ENCODE peak calls at places on chromosomes 2 and 18, in eight cellular contexts. One of them, this sample, is unnamed.

GRCh38 chr18:57784034-57784815 is 18.9 kb downstream of the ATP8B1 start:
- DNase-seq in heart right ventricle: no peak
- DNase-seq in adrenal gland: no peak
- DNase-seq in Panc1: no peak
- DNase-seq in ovary: no peak
- DNase-seq in CD8-positive, alpha-beta memory T cell: no peak
- DNase-seq in PC-3: peak
- DNase-seq in psoas muscle: no peak
- DNase-seq in this sample: no peak

GRCh38 chr2:223494496-223494895 is 107.7 kb downstream of the SCG2 start:
- DNase-seq in PC-3: no peak
- DNase-seq in psoas muscle: no peak
- DNase-seq in Panc1: no peak
- DNase-seq in CD8-positive, alpha-beta memory T cell: no peak
- DNase-seq in adrenal gland: no peak
- DNase-seq in heart right ventricle: no peak
- DNase-seq in ovary: no peak
- DNase-seq in this sample: no peak

GRCh38 chr2:201798252-201798918 is 8.0 kb upstream of the CDK15 start:
- DNase-seq in PC-3: peak
- DNase-seq in Panc1: peak
- DNase-seq in heart right ventricle: no peak
- DNase-seq in adrenal gland: no peak
- DNase-seq in ovary: no peak
- DNase-seq in CD8-positive, alpha-beta memory T cell: no peak
- DNase-seq in psoas muscle: no peak
- DNase-seq in this sample: no peak

GRCh38 chr2:208392300-208392699 is 14.3 kb upstream of the PTH2R start:
- DNase-seq in psoas muscle: no peak
- DNase-seq in Panc1: no peak
- DNase-seq in heart right ventricle: no peak
- DNase-seq in CD8-positive, alpha-beta memory T cell: no peak
- DNase-seq in ovary: no peak
- DNase-seq in adrenal gland: no peak
- DNase-seq in PC-3: peak
- DNase-seq in this sample: no peak

GRCh38 chr2:55168221-55169154 is 63.6 kb downstream of the CLHC1 start:
- DNase-seq in Panc1: no peak
- DNase-seq in CD8-positive, alpha-beta memory T cell: peak
- DNase-seq in heart right ventricle: no peak
- DNase-seq in adrenal gland: peak
- DNase-seq in psoas muscle: no peak
- DNase-seq in ovary: peak
- DNase-seq in PC-3: peak
- DNase-seq in this sample: peak

GRCh38 chr2:134375935-134376334 is 122.1 kb downstream of the MGAT5 start:
- DNase-seq in CD8-positive, alpha-beta memory T cell: no peak
- DNase-seq in heart right ventricle: no peak
- DNase-seq in PC-3: peak
- DNase-seq in psoas muscle: no peak
- DNase-seq in ovary: peak
- DNase-seq in Panc1: no peak
- DNase-seq in adrenal gland: no peak
- DNase-seq in this sample: peak

GRCh38 chr2:138601438-138602165 is 100.0 kb downstream of the SPOPL start:
- DNase-seq in PC-3: peak
- DNase-seq in heart right ventricle: no peak
- DNase-seq in psoas muscle: no peak
- DNase-seq in CD8-positive, alpha-beta memory T cell: no peak
- DNase-seq in adrenal gland: no peak
- DNase-seq in ovary: no peak
- DNase-seq in Panc1: no peak
- DNase-seq in this sample: no peak

GRCh38 chr2:152875832-152876669 is 157.6 kb downstream of the ARL6IP6 start:
- DNase-seq in CD8-positive, alpha-beta memory T cell: no peak
- DNase-seq in heart right ventricle: no peak
- DNase-seq in PC-3: no peak
- DNase-seq in adrenal gland: no peak
- DNase-seq in psoas muscle: no peak
- DNase-seq in Panc1: no peak
- DNase-seq in ovary: no peak
- DNase-seq in this sample: no peak

GRCh38 chr2:101657787-101658186 is 39.7 kb upstream of the MAP4K4 start:
- DNase-seq in heart right ventricle: no peak
- DNase-seq in adrenal gland: no peak
- DNase-seq in psoas muscle: no peak
- DNase-seq in Panc1: no peak
- DNase-seq in PC-3: no peak
- DNase-seq in ovary: no peak
- DNase-seq in CD8-positive, alpha-beta memory T cell: no peak
- DNase-seq in this sample: peak

GRCh38 chr2:147490612-147491261 is 354.1 kb upstream of the ACVR2A start:
- DNase-seq in Panc1: no peak
- DNase-seq in CD8-positive, alpha-beta memory T cell: peak
- DNase-seq in PC-3: no peak
- DNase-seq in heart right ventricle: no peak
- DNase-seq in adrenal gland: no peak
- DNase-seq in ovary: no peak
- DNase-seq in psoas muscle: no peak
- DNase-seq in this sample: peak

GRCh38 chr2:61090386-61090921 is 24.8 kb downstream of the SANBR start:
- DNase-seq in PC-3: no peak
- DNase-seq in heart right ventricle: no peak
- DNase-seq in ovary: no peak
- DNase-seq in Panc1: no peak
- DNase-seq in CD8-positive, alpha-beta memory T cell: no peak
- DNase-seq in adrenal gland: no peak
- DNase-seq in psoas muscle: no peak
- DNase-seq in this sample: peak

GRCh38 chr18:48790869-48791635 is 159.7 kb downstream of the SMAD7 start:
- DNase-seq in adrenal gland: no peak
- DNase-seq in Panc1: no peak
- DNase-seq in CD8-positive, alpha-beta memory T cell: no peak
- DNase-seq in ovary: no peak
- DNase-seq in psoas muscle: peak
- DNase-seq in PC-3: no peak
- DNase-seq in heart right ventricle: no peak
- DNase-seq in this sample: no peak

GRCh38 chr18:63099848-63100625 is 219.5 kb downstream of the BCL2 start:
- DNase-seq in Panc1: no peak
- DNase-seq in PC-3: no peak
- DNase-seq in psoas muscle: peak
- DNase-seq in adrenal gland: no peak
- DNase-seq in heart right ventricle: peak
- DNase-seq in CD8-positive, alpha-beta memory T cell: no peak
- DNase-seq in ovary: no peak
- DNase-seq in this sample: peak

GRCh38 chr2:146665801-146666200 is 1179.0 kb upstream of the ACVR2A start:
- DNase-seq in psoas muscle: no peak
- DNase-seq in heart right ventricle: no peak
- DNase-seq in Panc1: no peak
- DNase-seq in CD8-positive, alpha-beta memory T cell: no peak
- DNase-seq in ovary: no peak
- DNase-seq in adrenal gland: no peak
- DNase-seq in PC-3: no peak
- DNase-seq in this sample: no peak

GRCh38 chr18:74689251-74689650 is 91.6 kb downstream of the ZNF407 start:
- DNase-seq in CD8-positive, alpha-beta memory T cell: no peak
- DNase-seq in adrenal gland: no peak
- DNase-seq in heart right ventricle: no peak
- DNase-seq in psoas muscle: no peak
- DNase-seq in Panc1: no peak
- DNase-seq in PC-3: no peak
- DNase-seq in ovary: no peak
- DNase-seq in this sample: no peak

GRCh38 chr2:26002617-26003310 is 20.5 kb upstream of the KIF3C start:
- DNase-seq in PC-3: no peak
- DNase-seq in CD8-positive, alpha-beta memory T cell: no peak
- DNase-seq in adrenal gland: peak
- DNase-seq in psoas muscle: no peak
- DNase-seq in ovary: no peak
- DNase-seq in heart right ventricle: no peak
- DNase-seq in Panc1: no peak
- DNase-seq in this sample: no peak

GRCh38 chr2:11872247-11872947 is 126.0 kb downstream of the LPIN1 start:
- DNase-seq in psoas muscle: no peak
- DNase-seq in ovary: no peak
- DNase-seq in CD8-positive, alpha-beta memory T cell: no peak
- DNase-seq in PC-3: no peak
- DNase-seq in Panc1: no peak
- DNase-seq in heart right ventricle: no peak
- DNase-seq in adrenal gland: no peak
- DNase-seq in this sample: no peak

GRCh38 chr2:25310965-25311865 is 30.5 kb downstream of the DNMT3A start:
- DNase-seq in heart right ventricle: peak
- DNase-seq in ovary: no peak
- DNase-seq in adrenal gland: no peak
- DNase-seq in Panc1: no peak
- DNase-seq in PC-3: peak
- DNase-seq in CD8-positive, alpha-beta memory T cell: no peak
- DNase-seq in psoas muscle: no peak
- DNase-seq in this sample: peak

GRCh38 chr2:236507393-236508085 is 62.1 kb upstream of the ACKR3 start:
- DNase-seq in CD8-positive, alpha-beta memory T cell: peak
- DNase-seq in psoas muscle: peak
- DNase-seq in adrenal gland: peak
- DNase-seq in Panc1: no peak
- DNase-seq in heart right ventricle: peak
- DNase-seq in PC-3: no peak
- DNase-seq in ovary: peak
- DNase-seq in this sample: peak

GRCh38 chr2:216679658-216680024 is 15.7 kb downstream of the IGFBP5 start:
- DNase-seq in heart right ventricle: peak
- DNase-seq in CD8-positive, alpha-beta memory T cell: no peak
- DNase-seq in Panc1: no peak
- DNase-seq in ovary: no peak
- DNase-seq in PC-3: no peak
- DNase-seq in psoas muscle: peak
- DNase-seq in adrenal gland: no peak
- DNase-seq in this sample: no peak

GRCh38 chr2:230660294-230661060 is 52.2 kb upstream of the CAB39 start:
- DNase-seq in psoas muscle: peak
- DNase-seq in heart right ventricle: peak
- DNase-seq in Panc1: no peak
- DNase-seq in adrenal gland: peak
- DNase-seq in PC-3: no peak
- DNase-seq in CD8-positive, alpha-beta memory T cell: peak
- DNase-seq in ovary: no peak
- DNase-seq in this sample: no peak

GRCh38 chr18:58218111-58218510 is 174.1 kb downstream of the NEDD4L start:
- DNase-seq in psoas muscle: no peak
- DNase-seq in Panc1: no peak
- DNase-seq in heart right ventricle: no peak
- DNase-seq in CD8-positive, alpha-beta memory T cell: no peak
- DNase-seq in PC-3: peak
- DNase-seq in adrenal gland: no peak
- DNase-seq in ovary: no peak
- DNase-seq in this sample: no peak

GRCh38 chr18:65365245-65365955 is 385.4 kb upstream of the CDH7 start:
- DNase-seq in CD8-positive, alpha-beta memory T cell: no peak
- DNase-seq in ovary: no peak
- DNase-seq in PC-3: no peak
- DNase-seq in Panc1: no peak
- DNase-seq in adrenal gland: no peak
- DNase-seq in psoas muscle: no peak
- DNase-seq in heart right ventricle: no peak
- DNase-seq in this sample: peak
- H3K27ac ChIP-seq in CD8-positive, alpha-beta memory T cell: no peak
- H3K27ac ChIP-seq in ovary: no peak
- H3K27ac ChIP-seq in PC-3: no peak
- H3K27ac ChIP-seq in Panc1: no peak
- H3K27ac ChIP-seq in adrenal gland: no peak
- H3K27ac ChIP-seq in psoas muscle: no peak
- H3K27ac ChIP-seq in heart right ventricle: no peak
- H3K27ac ChIP-seq in this sample: no peak

GRCh38 chr2:172083725-172084483 is 1.4 kb upstream of the DLX1 start:
- DNase-seq in adrenal gland: no peak
- DNase-seq in PC-3: no peak
- DNase-seq in Panc1: no peak
- DNase-seq in ovary: no peak
- DNase-seq in psoas muscle: no peak
- DNase-seq in heart right ventricle: no peak
- DNase-seq in CD8-positive, alpha-beta memory T cell: no peak
- DNase-seq in this sample: no peak

GRCh38 chr2:172084484-172084733 is 898 bp upstream of the DLX1 start:
- DNase-seq in PC-3: peak
- DNase-seq in adrenal gland: no peak
- DNase-seq in Panc1: no peak
- DNase-seq in CD8-positive, alpha-beta memory T cell: no peak
- DNase-seq in ovary: no peak
- DNase-seq in heart right ventricle: no peak
- DNase-seq in psoas muscle: no peak
- DNase-seq in this sample: peak

GRCh38 chr2:172086349-172087190 is 1.3 kb downstream of the DLX1 start:
- DNase-seq in Panc1: no peak
- DNase-seq in PC-3: peak
- DNase-seq in psoas muscle: no peak
- DNase-seq in CD8-positive, alpha-beta memory T cell: peak
- DNase-seq in heart right ventricle: no peak
- DNase-seq in ovary: no peak
- DNase-seq in adrenal gland: no peak
- DNase-seq in this sample: peak

GRCh38 chr2:172085460-172086159 is at the start of gene DLX1:
- DNase-seq in psoas muscle: no peak
- DNase-seq in heart right ventricle: no peak
- DNase-seq in Panc1: peak
- DNase-seq in adrenal gland: no peak
- DNase-seq in PC-3: no peak
- DNase-seq in CD8-positive, alpha-beta memory T cell: no peak
- DNase-seq in ovary: no peak
- DNase-seq in this sample: no peak

GRCh38 chr2:172084734-172085459 is 410 bp upstream of the DLX1 start:
- DNase-seq in adrenal gland: peak
- DNase-seq in heart right ventricle: peak
- DNase-seq in psoas muscle: peak
- DNase-seq in PC-3: peak
- DNase-seq in ovary: peak
- DNase-seq in Panc1: no peak
- DNase-seq in CD8-positive, alpha-beta memory T cell: peak
- DNase-seq in this sample: peak
- H3K4me3 ChIP-seq in adrenal gland: no peak
- H3K4me3 ChIP-seq in heart right ventricle: peak
- H3K4me3 ChIP-seq in psoas muscle: peak
- H3K4me3 ChIP-seq in PC-3: peak
- H3K4me3 ChIP-seq in ovary: peak
- H3K4me3 ChIP-seq in Panc1: peak
- H3K4me3 ChIP-seq in CD8-positive, alpha-beta memory T cell: peak
- H3K4me3 ChIP-seq in this sample: peak

GRCh38 chr2:188776634-188777033 is 197.5 kb upstream of the COL3A1 start:
- DNase-seq in CD8-positive, alpha-beta memory T cell: no peak
- DNase-seq in ovary: no peak
- DNase-seq in adrenal gland: no peak
- DNase-seq in Panc1: no peak
- DNase-seq in PC-3: peak
- DNase-seq in psoas muscle: no peak
- DNase-seq in heart right ventricle: no peak
- DNase-seq in this sample: no peak
- H3K27ac ChIP-seq in CD8-positive, alpha-beta memory T cell: no peak
- H3K27ac ChIP-seq in ovary: no peak
- H3K27ac ChIP-seq in adrenal gland: no peak
- H3K27ac ChIP-seq in Panc1: no peak
- H3K27ac ChIP-seq in PC-3: peak
- H3K27ac ChIP-seq in psoas muscle: no peak
- H3K27ac ChIP-seq in heart right ventricle: no peak
- H3K27ac ChIP-seq in this sample: no peak

GRCh38 chr2:219250044-219250781 is 2.8 kb upstream of the TUBA4B start:
- DNase-seq in heart right ventricle: no peak
- DNase-seq in adrenal gland: no peak
- DNase-seq in ovary: no peak
- DNase-seq in PC-3: no peak
- DNase-seq in CD8-positive, alpha-beta memory T cell: no peak
- DNase-seq in Panc1: no peak
- DNase-seq in psoas muscle: no peak
- DNase-seq in this sample: no peak
- H3K4me3 ChIP-seq in heart right ventricle: no peak
- H3K4me3 ChIP-seq in adrenal gland: no peak
- H3K4me3 ChIP-seq in ovary: no peak
- H3K4me3 ChIP-seq in PC-3: peak
- H3K4me3 ChIP-seq in CD8-positive, alpha-beta memory T cell: peak
- H3K4me3 ChIP-seq in Panc1: no peak
- H3K4me3 ChIP-seq in psoas muscle: peak
- H3K4me3 ChIP-seq in this sample: no peak

This sample was measured in mesendoderm.